ENCODE peak calls at places on chromosome 20, in six cellular contexts. F is AG04450, M is Calu3, V is IMR-90, O is NB4, B is progenitor cell of endocrine pancreas. A is an unnamed sample.

GRCh38 chr20:32387262-32387661 is 29.1 kb downstream of the ASXL1 start:
- DNase-seq in F (no peak), M (no peak), V (peak), O (peak), B (no peak), A (no peak)

GRCh38 chr20:61205769-61206168 is 46.3 kb upstream of the CDH4 start:
- DNase-seq in F (no peak), M (no peak), V (no peak), O (no peak), B (no peak), A (no peak)

GRCh38 chr20:63183422-63184146 is 32.3 kb downstream of the YTHDF1 start:
- DNase-seq in F (no peak), M (peak), V (no peak), O (peak), B (peak), A (no peak)

GRCh38 chr20:23050847-23051627 is 1.6 kb upstream of the THBD start:
- DNase-seq in F (peak), M (no peak), V (peak), O (peak), B (peak), A (no peak)

GRCh38 chr20:43716757-43717615 is 9.8 kb downstream of the GTSF1L start:
- DNase-seq in F (no peak), M (no peak), V (no peak), O (no peak), B (no peak), A (no peak)

GRCh38 chr20:37179671-37180524 is 550 bp upstream of the MROH8 start:
- DNase-seq in F (no peak), M (no peak), V (peak), O (peak), B (no peak), A (no peak)

GRCh38 chr20:23362392-23363256 is 642 bp downstream of the GZF1 start:
- DNase-seq in F (no peak), M (no peak), V (peak), O (peak), B (no peak), A (no peak)

GRCh38 chr20:57205625-57206219 is 60.7 kb downstream of the BMP7 start:
- DNase-seq in F (no peak), M (no peak), V (peak), O (no peak), B (no peak), A (no peak)

GRCh38 chr20:64003970-64004725 is 23.2 kb downstream of the PRPF6 start:
- DNase-seq in F (no peak), M (no peak), V (no peak), O (no peak), B (no peak), A (no peak)

GRCh38 chr20:51385941-51386530 is 156.5 kb downstream of the NFATC2 start:
- DNase-seq in F (no peak), M (peak), V (peak), O (peak), B (no peak), A (no peak)

GRCh38 chr20:49575551-49576060 is 7.7 kb upstream of the PTGIS start:
- DNase-seq in F (no peak), M (no peak), V (no peak), O (no peak), B (no peak), A (no peak)

GRCh38 chr20:17542993-17543412 is 11.8 kb upstream of the BFSP1 start:
- DNase-seq in F (no peak), M (no peak), V (peak), O (no peak), B (no peak), A (no peak)

GRCh38 chr20:19368351-19368750 is 155.9 kb downstream of the SLC24A3 start:
- DNase-seq in F (no peak), M (no peak), V (no peak), O (no peak), B (no peak), A (no peak)

GRCh38 chr20:43840382-43841070 is 74.1 kb upstream of the TOX2 start:
- DNase-seq in F (no peak), M (peak), V (peak), O (peak), B (no peak), A (no peak)

GRCh38 chr20:32034581-32035397 is 17.3 kb upstream of the HCK start:
- DNase-seq in F (no peak), M (no peak), V (no peak), O (peak), B (no peak), A (no peak)

GRCh38 chr20:57724610-57725405 is 15.0 kb upstream of the PMEPA1 start:
- DNase-seq in F (no peak), M (no peak), V (no peak), O (no peak), B (no peak), A (no peak)

GRCh38 chr20:34037767-34038166 is 44.1 kb downstream of the RALY start:
- DNase-seq in F (peak), M (no peak), V (peak), O (no peak), B (no peak), A (no peak)

GRCh38 chr20:36988494-36988966 is 37.0 kb upstream of the SAMHD1 start:
- DNase-seq in F (no peak), M (no peak), V (peak), O (no peak), B (no peak), A (no peak)

GRCh38 chr20:44502968-44503367 is 18.9 kb downstream of the SERINC3 start:
- DNase-seq in F (no peak), M (no peak), V (no peak), O (no peak), B (no peak), A (no peak)

GRCh38 chr20:59063358-59064213 is 21.0 kb upstream of the PRELID3B start:
- DNase-seq in F (peak), M (peak), V (peak), O (no peak), B (no peak), A (no peak)

GRCh38 chr20:62916703-62917476 is 9.4 kb downstream of the DIDO1 start:
- DNase-seq in F (no peak), M (no peak), V (no peak), O (no peak), B (no peak), A (no peak)

GRCh38 chr20:31652917-31653385 is 15.2 kb downstream of the COX4I2 start:
- DNase-seq in F (no peak), M (no peak), V (peak), O (no peak), B (no peak), A (no peak)

GRCh38 chr20:58090181-58090580 is 138.3 kb downstream of the ANKRD60 start:
- DNase-seq in F (no peak), M (no peak), V (no peak), O (no peak), B (no peak), A (no peak)

GRCh38 chr20:54054516-54054915 is 15.9 kb downstream of the BCAS1 start:
- DNase-seq in F (no peak), M (no peak), V (no peak), O (no peak), B (no peak), A (no peak)

GRCh38 chr20:10524034-10524476 is 89.0 kb downstream of the SLX4IP start:
- DNase-seq in F (no peak), M (no peak), V (peak), O (no peak), B (no peak), A (no peak)

GRCh38 chr20:38434310-38434741 is 802 bp downstream of the SNHG17 start:
- DNase-seq in F (no peak), M (peak), V (peak), O (peak), B (no peak), A (peak)

GRCh38 chr20:33909331-33909921 is 84.3 kb upstream of the RALY start:
- DNase-seq in F (peak), M (peak), V (peak), O (peak), B (no peak), A (no peak)

GRCh38 chr20:18588554-18589043 is 745 bp downstream of the DTD1 start:
- DNase-seq in F (no peak), M (no peak), V (no peak), O (no peak), B (no peak), A (no peak)

GRCh38 chr20:2751868-2752630 is 48.4 kb downstream of the CPXM1 start:
- DNase-seq in F (no peak), M (peak), V (no peak), O (peak), B (no peak), A (no peak)

GRCh38 chr20:24411003-24411402 is 58.4 kb upstream of the SYNDIG1 start:
- DNase-seq in F (no peak), M (no peak), V (no peak), O (no peak), B (no peak), A (no peak)

GRCh38 chr20:58048096-58048702 is 180.3 kb downstream of the ANKRD60 start:
- DNase-seq in F (no peak), M (peak), V (peak), O (peak), B (peak), A (no peak)

GRCh38 chr20:33908351-33908750 is 85.4 kb upstream of the RALY start:
- DNase-seq in F (no peak), M (no peak), V (peak), O (no peak), B (no peak), A (no peak)

GRCh38 chr20:23583526-23583925 is 15.2 kb upstream of the CST9L start:
- DNase-seq in F (no peak), M (no peak), V (no peak), O (no peak), B (no peak), A (no peak)

GRCh38 chr20:44684047-44684965 is 30.9 kb upstream of the CCN5 start:
- DNase-seq in F (no peak), M (no peak), V (no peak), O (no peak), B (no peak), A (no peak)

GRCh38 chr20:32189691-32190607 is 17.6 kb downstream of the PLAGL2 start:
- DNase-seq in F (no peak), M (no peak), V (peak), O (no peak), B (peak), A (peak)

GRCh38 chr20:62508641-62509051 is 32.9 kb upstream of the GATA5 start:
- DNase-seq in F (no peak), M (peak), V (no peak), O (peak), B (no peak), A (no peak)

GRCh38 chr20:9038791-9039190 is 30.1 kb upstream of the PLCB4 start:
- DNase-seq in F (no peak), M (no peak), V (peak), O (no peak), B (no peak), A (no peak)

GRCh38 chr20:19745584-19745983 is 12.5 kb upstream of the RIN2 start:
- DNase-seq in F (no peak), M (no peak), V (no peak), O (no peak), B (no peak), A (no peak)

GRCh38 chr20:271069-271468 is 13.5 kb downstream of the DEFB132 start:
- DNase-seq in F (no peak), M (no peak), V (no peak), O (no peak), B (no peak), A (no peak)

GRCh38 chr20:21202284-21202683 is 76.4 kb downstream of the KIZ start:
- DNase-seq in F (no peak), M (no peak), V (peak), O (no peak), B (no peak), A (no peak)

A was measured in mesothelial cell of epicardium.